ENCODE peak calls at places on chromosomes 12 and 14, in eight cellular contexts. One of them, this sample, is unnamed.

GRCh38 chr12:97148941-97149559 is 242.0 kb downstream of the NEDD1 start:
- DNase-seq in heart right ventricle: peak
- DNase-seq in AG04450: no peak
- DNase-seq in effector memory CD4-positive, alpha-beta T cell: no peak
- DNase-seq in endodermal cell: peak
- DNase-seq in cardiac muscle cell: peak
- DNase-seq in tibial nerve: peak
- DNase-seq in GM23338: peak
- DNase-seq in this sample: peak

GRCh38 chr14:99515301-99516155 is 34.3 kb downstream of the CCNK start:
- DNase-seq in heart right ventricle: no peak
- DNase-seq in AG04450: no peak
- DNase-seq in effector memory CD4-positive, alpha-beta T cell: no peak
- DNase-seq in endodermal cell: no peak
- DNase-seq in cardiac muscle cell: no peak
- DNase-seq in tibial nerve: peak
- DNase-seq in GM23338: no peak
- DNase-seq in this sample: no peak

GRCh38 chr12:98744692-98745091 is 99.6 kb downstream of the APAF1 start:
- DNase-seq in heart right ventricle: no peak
- DNase-seq in AG04450: no peak
- DNase-seq in effector memory CD4-positive, alpha-beta T cell: no peak
- DNase-seq in endodermal cell: no peak
- DNase-seq in cardiac muscle cell: no peak
- DNase-seq in tibial nerve: no peak
- DNase-seq in GM23338: no peak
- DNase-seq in this sample: peak

GRCh38 chr12:41932470-41932991 is 212.1 kb downstream of the GXYLT1 start:
- DNase-seq in heart right ventricle: peak
- DNase-seq in AG04450: no peak
- DNase-seq in effector memory CD4-positive, alpha-beta T cell: no peak
- DNase-seq in endodermal cell: peak
- DNase-seq in cardiac muscle cell: peak
- DNase-seq in tibial nerve: peak
- DNase-seq in GM23338: peak
- DNase-seq in this sample: peak

GRCh38 chr12:40565029-40565633 is 127.1 kb upstream of the CNTN1 start:
- DNase-seq in heart right ventricle: no peak
- DNase-seq in AG04450: no peak
- DNase-seq in effector memory CD4-positive, alpha-beta T cell: no peak
- DNase-seq in endodermal cell: no peak
- DNase-seq in cardiac muscle cell: no peak
- DNase-seq in tibial nerve: no peak
- DNase-seq in GM23338: no peak
- DNase-seq in this sample: no peak

GRCh38 chr12:24011927-24012326 is 62.5 kb upstream of the SOX5 start:
- DNase-seq in heart right ventricle: no peak
- DNase-seq in AG04450: no peak
- DNase-seq in effector memory CD4-positive, alpha-beta T cell: no peak
- DNase-seq in endodermal cell: no peak
- DNase-seq in cardiac muscle cell: no peak
- DNase-seq in tibial nerve: no peak
- DNase-seq in GM23338: no peak
- DNase-seq in this sample: no peak

GRCh38 chr14:100842799-100843198 is 16.9 kb downstream of the MEG3 start:
- DNase-seq in heart right ventricle: no peak
- DNase-seq in AG04450: peak
- DNase-seq in effector memory CD4-positive, alpha-beta T cell: no peak
- DNase-seq in endodermal cell: no peak
- DNase-seq in cardiac muscle cell: no peak
- DNase-seq in tibial nerve: no peak
- DNase-seq in GM23338: no peak
- DNase-seq in this sample: no peak

GRCh38 chr12:109535863-109536250 is 37.4 kb downstream of the MMAB start:
- DNase-seq in heart right ventricle: no peak
- DNase-seq in AG04450: no peak
- DNase-seq in effector memory CD4-positive, alpha-beta T cell: no peak
- DNase-seq in endodermal cell: no peak
- DNase-seq in cardiac muscle cell: no peak
- DNase-seq in tibial nerve: no peak
- DNase-seq in GM23338: no peak
- DNase-seq in this sample: no peak

GRCh38 chr12:4591180-4591687 is 29.2 kb downstream of the DYRK4 start:
- DNase-seq in heart right ventricle: no peak
- DNase-seq in AG04450: no peak
- DNase-seq in effector memory CD4-positive, alpha-beta T cell: no peak
- DNase-seq in endodermal cell: no peak
- DNase-seq in cardiac muscle cell: no peak
- DNase-seq in tibial nerve: no peak
- DNase-seq in GM23338: no peak
- DNase-seq in this sample: no peak

GRCh38 chr12:48777501-48778400 is 11.1 kb downstream of the ADCY6 start:
- DNase-seq in heart right ventricle: no peak
- DNase-seq in AG04450: no peak
- DNase-seq in effector memory CD4-positive, alpha-beta T cell: no peak
- DNase-seq in endodermal cell: no peak
- DNase-seq in cardiac muscle cell: no peak
- DNase-seq in tibial nerve: no peak
- DNase-seq in GM23338: peak
- DNase-seq in this sample: no peak

GRCh38 chr14:62304172-62304571 is 542.0 kb downstream of the SNAPC1 start:
- DNase-seq in heart right ventricle: no peak
- DNase-seq in AG04450: no peak
- DNase-seq in effector memory CD4-positive, alpha-beta T cell: no peak
- DNase-seq in endodermal cell: no peak
- DNase-seq in cardiac muscle cell: no peak
- DNase-seq in tibial nerve: no peak
- DNase-seq in GM23338: no peak
- DNase-seq in this sample: no peak

GRCh38 chr12:125089083-125089482 is 23.8 kb downstream of the AACS start:
- DNase-seq in heart right ventricle: no peak
- DNase-seq in AG04450: no peak
- DNase-seq in effector memory CD4-positive, alpha-beta T cell: no peak
- DNase-seq in endodermal cell: no peak
- DNase-seq in cardiac muscle cell: no peak
- DNase-seq in tibial nerve: no peak
- DNase-seq in GM23338: peak
- DNase-seq in this sample: no peak

GRCh38 chr12:59734371-59734770 is 138.5 kb downstream of the SLC16A7 start:
- DNase-seq in heart right ventricle: no peak
- DNase-seq in AG04450: no peak
- DNase-seq in effector memory CD4-positive, alpha-beta T cell: no peak
- DNase-seq in endodermal cell: peak
- DNase-seq in cardiac muscle cell: no peak
- DNase-seq in tibial nerve: no peak
- DNase-seq in GM23338: no peak
- DNase-seq in this sample: no peak

GRCh38 chr12:22477166-22477893 is 67.0 kb downstream of the C2CD5 start:
- DNase-seq in heart right ventricle: no peak
- DNase-seq in AG04450: peak
- DNase-seq in effector memory CD4-positive, alpha-beta T cell: no peak
- DNase-seq in endodermal cell: no peak
- DNase-seq in cardiac muscle cell: no peak
- DNase-seq in tibial nerve: no peak
- DNase-seq in GM23338: no peak
- DNase-seq in this sample: peak

GRCh38 chr14:73878436-73878835 is 8.2 kb upstream of the ZNF410 start:
- DNase-seq in heart right ventricle: no peak
- DNase-seq in AG04450: peak
- DNase-seq in effector memory CD4-positive, alpha-beta T cell: no peak
- DNase-seq in endodermal cell: no peak
- DNase-seq in cardiac muscle cell: no peak
- DNase-seq in tibial nerve: no peak
- DNase-seq in GM23338: no peak
- DNase-seq in this sample: no peak

GRCh38 chr14:53882684-53883083 is 73.9 kb downstream of the BMP4 start:
- DNase-seq in heart right ventricle: no peak
- DNase-seq in AG04450: no peak
- DNase-seq in effector memory CD4-positive, alpha-beta T cell: no peak
- DNase-seq in endodermal cell: no peak
- DNase-seq in cardiac muscle cell: no peak
- DNase-seq in tibial nerve: no peak
- DNase-seq in GM23338: no peak
- DNase-seq in this sample: no peak

GRCh38 chr12:11545438-11546330 is 103.8 kb upstream of the ETV6 start:
- DNase-seq in heart right ventricle: no peak
- DNase-seq in AG04450: no peak
- DNase-seq in effector memory CD4-positive, alpha-beta T cell: peak
- DNase-seq in endodermal cell: no peak
- DNase-seq in cardiac muscle cell: peak
- DNase-seq in tibial nerve: no peak
- DNase-seq in GM23338: peak
- DNase-seq in this sample: no peak

GRCh38 chr12:115752913-115753726 is 524.4 kb downstream of the MED13L start:
- DNase-seq in heart right ventricle: peak
- DNase-seq in AG04450: peak
- DNase-seq in effector memory CD4-positive, alpha-beta T cell: no peak
- DNase-seq in endodermal cell: peak
- DNase-seq in cardiac muscle cell: peak
- DNase-seq in tibial nerve: no peak
- DNase-seq in GM23338: peak
- DNase-seq in this sample: peak

GRCh38 chr12:129753596-129753995 is 150.2 kb downstream of the TMEM132D start:
- DNase-seq in heart right ventricle: no peak
- DNase-seq in AG04450: no peak
- DNase-seq in effector memory CD4-positive, alpha-beta T cell: no peak
- DNase-seq in endodermal cell: no peak
- DNase-seq in cardiac muscle cell: no peak
- DNase-seq in tibial nerve: no peak
- DNase-seq in GM23338: no peak
- DNase-seq in this sample: no peak
- H3K4me3 ChIP-seq in heart right ventricle: no peak
- H3K4me3 ChIP-seq in AG04450: no peak
- H3K4me3 ChIP-seq in effector memory CD4-positive, alpha-beta T cell: no peak
- H3K4me3 ChIP-seq in endodermal cell: no peak
- H3K4me3 ChIP-seq in cardiac muscle cell: no peak
- H3K4me3 ChIP-seq in tibial nerve: no peak
- H3K4me3 ChIP-seq in GM23338: no peak
- H3K4me3 ChIP-seq in this sample: no peak

GRCh38 chr12:52356762-52357580 is 10.3 kb downstream of the KRT85 start:
- DNase-seq in heart right ventricle: no peak
- DNase-seq in AG04450: no peak
- DNase-seq in effector memory CD4-positive, alpha-beta T cell: no peak
- DNase-seq in endodermal cell: peak
- DNase-seq in cardiac muscle cell: no peak
- DNase-seq in tibial nerve: no peak
- DNase-seq in GM23338: no peak
- DNase-seq in this sample: no peak
- H3K27ac ChIP-seq in heart right ventricle: no peak
- H3K27ac ChIP-seq in AG04450: no peak
- H3K27ac ChIP-seq in effector memory CD4-positive, alpha-beta T cell: no peak
- H3K27ac ChIP-seq in endodermal cell: no peak
- H3K27ac ChIP-seq in cardiac muscle cell: no peak
- H3K27ac ChIP-seq in tibial nerve: no peak
- H3K27ac ChIP-seq in GM23338: no peak
- H3K27ac ChIP-seq in this sample: no peak

GRCh38 chr12:128316981-128317526 is 50.1 kb downstream of the TMEM132C start:
- DNase-seq in heart right ventricle: peak
- DNase-seq in AG04450: no peak
- DNase-seq in effector memory CD4-positive, alpha-beta T cell: no peak
- DNase-seq in endodermal cell: no peak
- DNase-seq in cardiac muscle cell: no peak
- DNase-seq in tibial nerve: no peak
- DNase-seq in GM23338: no peak
- DNase-seq in this sample: no peak
- H3K4me3 ChIP-seq in heart right ventricle: no peak
- H3K4me3 ChIP-seq in AG04450: no peak
- H3K4me3 ChIP-seq in effector memory CD4-positive, alpha-beta T cell: no peak
- H3K4me3 ChIP-seq in endodermal cell: no peak
- H3K4me3 ChIP-seq in cardiac muscle cell: no peak
- H3K4me3 ChIP-seq in tibial nerve: no peak
- H3K4me3 ChIP-seq in GM23338: no peak
- H3K4me3 ChIP-seq in this sample: no peak

DNA sequence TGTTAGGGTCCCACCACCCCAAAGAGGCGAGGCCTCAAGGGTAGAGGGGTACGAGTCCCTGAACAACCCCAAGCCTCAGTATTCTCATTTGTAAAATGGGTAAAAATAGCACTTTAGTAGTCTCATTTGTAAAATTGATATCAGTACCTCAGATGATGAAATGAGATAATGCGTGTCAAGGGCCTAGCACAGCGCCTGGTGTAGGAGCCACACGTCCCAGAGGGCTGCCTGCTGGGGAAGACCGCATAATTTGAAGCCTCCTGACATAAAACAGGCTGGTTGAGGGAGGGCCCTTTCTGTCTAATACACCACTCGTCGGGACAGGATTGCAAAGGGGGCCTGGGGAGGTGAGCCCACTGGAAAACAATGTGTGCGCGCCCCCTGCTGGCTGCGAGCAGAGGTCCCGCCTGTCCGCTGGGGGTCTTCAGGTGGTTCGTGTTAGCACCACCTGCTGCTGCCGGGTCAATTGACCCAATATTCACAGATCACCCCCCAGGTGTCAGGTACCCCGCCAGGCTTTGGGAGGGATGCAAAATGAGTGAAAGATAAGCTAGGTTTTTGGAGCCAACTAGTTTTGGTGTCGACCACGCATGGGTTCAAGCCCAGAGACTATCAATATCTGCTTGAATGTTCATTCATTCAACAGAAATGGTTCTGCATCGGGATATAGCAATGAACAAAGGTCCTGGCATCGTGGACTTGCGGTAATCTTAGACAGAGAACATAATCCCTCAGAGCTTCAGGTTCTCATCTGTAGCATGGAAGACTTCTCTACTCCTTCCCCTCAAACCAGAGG is 24.7 kb upstream of the IRF2BPL start:
- DNase-seq in heart right ventricle: peak
- DNase-seq in AG04450: no peak
- DNase-seq in effector memory CD4-positive, alpha-beta T cell: peak
- DNase-seq in endodermal cell: peak
- DNase-seq in cardiac muscle cell: peak
- DNase-seq in tibial nerve: no peak
- DNase-seq in GM23338: peak
- DNase-seq in this sample: peak
- H3K27ac ChIP-seq in heart right ventricle: peak
- H3K27ac ChIP-seq in AG04450: peak
- H3K27ac ChIP-seq in effector memory CD4-positive, alpha-beta T cell: no peak
- H3K27ac ChIP-seq in endodermal cell: no peak
- H3K27ac ChIP-seq in cardiac muscle cell: no peak
- H3K27ac ChIP-seq in tibial nerve: no peak
- H3K27ac ChIP-seq in GM23338: no peak
- H3K27ac ChIP-seq in this sample: peak